ENCODE peak calls at places on chromosomes 1 and 21, in four cellular contexts. Q, R, I and Y are unnamed samples.

GRCh38 chr1:218735436-218735835 is 390.3 kb downstream of the TGFB2 start:
- DNase-seq in Q (no peak), R (peak), I (no peak), Y (no peak)

GRCh38 chr1:193569696-193570269 is 383.4 kb upstream of the B3GALT2 start:
- DNase-seq in Q (no peak), R (peak), I (no peak), Y (no peak)

GRCh38 chr1:116807871-116808450 is 53.7 kb downstream of the CD2 start:
- DNase-seq in Q (no peak), R (no peak), I (no peak), Y (no peak)

GRCh38 chr1:167880570-167880969 is 33.4 kb downstream of the ADCY10 start:
- DNase-seq in Q (no peak), R (peak), I (no peak), Y (no peak)

GRCh38 chr1:116167625-116168276 is 56.6 kb downstream of the MAB21L3 start:
- DNase-seq in Q (no peak), R (no peak), I (peak), Y (peak)

GRCh38 chr1:10692401-10693021 is 103.9 kb downstream of the CASZ1 start:
- DNase-seq in Q (peak), R (no peak), I (no peak), Y (no peak)

GRCh38 chr1:223496883-223497282 is 103.7 kb downstream of the CCDC185 start:
- DNase-seq in Q (no peak), R (no peak), I (no peak), Y (no peak)

GRCh38 chr1:200409203-200409760 is 554 bp downstream of the ZNF281 start:
- DNase-seq in Q (no peak), R (no peak), I (peak), Y (no peak)

GRCh38 chr1:246492611-246493245 is 14.4 kb downstream of the SMYD3 start:
- DNase-seq in Q (no peak), R (peak), I (peak), Y (no peak)

GRCh38 chr1:179012033-179012432 is 13.7 kb upstream of the FAM20B start:
- DNase-seq in Q (no peak), R (no peak), I (no peak), Y (no peak)

GRCh38 chr1:247147781-247148180 is 24.0 kb downstream of the ZNF124 start:
- DNase-seq in Q (no peak), R (no peak), I (no peak), Y (no peak)

GRCh38 chr1:220528679-220529529 is 968 bp downstream of the MARK1 start:
- DNase-seq in Q (peak), R (no peak), I (peak), Y (no peak)

GRCh38 chr21:39373634-39374033 is 24.7 kb upstream of the HMGN1 start:
- DNase-seq in Q (no peak), R (peak), I (no peak), Y (no peak)

GRCh38 chr1:229224308-229224707 is 46.6 kb upstream of the RAB4A start:
- DNase-seq in Q (no peak), R (peak), I (no peak), Y (peak)

GRCh38 chr1:46735708-46736324 is 16.9 kb upstream of the EFCAB14 start:
- DNase-seq in Q (no peak), R (peak), I (peak), Y (no peak)

GRCh38 chr1:151798571-151798970 is 6.6 kb downstream of the LINGO4 start:
- DNase-seq in Q (no peak), R (no peak), I (no peak), Y (no peak)

GRCh38 chr21:19874521-19874920 is 1123.7 kb upstream of the NCAM2 start:
- DNase-seq in Q (no peak), R (no peak), I (no peak), Y (no peak)

GRCh38 chr1:154386643-154387352 is 18.3 kb upstream of the IL6R start:
- DNase-seq in Q (peak), R (no peak), I (no peak), Y (no peak)

GRCh38 chr21:35488941-35489340 is 439.8 kb upstream of the RUNX1 start:
- DNase-seq in Q (no peak), R (peak), I (no peak), Y (no peak)

GRCh38 chr1:42135426-42135825 is 17.8 kb upstream of the GUCA2B start:
- DNase-seq in Q (no peak), R (no peak), I (no peak), Y (no peak)

GRCh38 chr1:233427907-233428306 is 100.4 kb downstream of the MAP3K21 start:
- DNase-seq in Q (no peak), R (no peak), I (no peak), Y (no peak)

GRCh38 chr1:119795471-119795870 is 15.8 kb downstream of the REG4 start:
- DNase-seq in Q (no peak), R (no peak), I (peak), Y (no peak)

GRCh38 chr1:77925536-77925935 is 37.1 kb downstream of the NEXN start:
- DNase-seq in Q (no peak), R (no peak), I (no peak), Y (no peak)

GRCh38 chr21:31710586-31710985 is 21.3 kb downstream of the SCAF4 start:
- DNase-seq in Q (no peak), R (peak), I (no peak), Y (no peak)

GRCh38 chr1:218705391-218705790 is 360.3 kb downstream of the TGFB2 start:
- DNase-seq in Q (no peak), R (peak), I (no peak), Y (no peak)

GRCh38 chr1:40784141-40784770 is 669 bp downstream of the KCNQ4 start:
- DNase-seq in Q (no peak), R (no peak), I (peak), Y (no peak)

GRCh38 chr1:218718216-218718615 is 373.1 kb downstream of the TGFB2 start:
- DNase-seq in Q (no peak), R (no peak), I (no peak), Y (no peak)

GRCh38 chr1:207454046-207454964 is at the start of gene CR2:
- DNase-seq in Q (peak), R (no peak), I (peak), Y (no peak)

GRCh38 chr1:15014521-15014920 is 139.0 kb upstream of the TMEM51 start:
- DNase-seq in Q (no peak), R (no peak), I (no peak), Y (no peak)

GRCh38 chr1:81920245-81920740 is 119.6 kb downstream of the ADGRL2 start:
- DNase-seq in Q (no peak), R (peak), I (peak), Y (no peak)

GRCh38 chr1:53311909-53312305 is 16.0 kb downstream of the LRP8 start:
- DNase-seq in Q (no peak), R (no peak), I (no peak), Y (no peak)

GRCh38 chr1:63670164-63670563 is 77.0 kb downstream of the PGM1 start:
- DNase-seq in Q (no peak), R (no peak), I (no peak), Y (no peak)